ENCODE peak calls at places on chromosomes 7 and 10, in five cellular contexts. E, I, K, X and H are unnamed samples.

GRCh38 chr7:37052673-37053072 is 328.4 kb upstream of the AOAH start:
- DNase-seq in E (peak; percentile 17), I (peak; percentile 69), K (no peak), X (peak; percentile 39), H (peak; percentile 80)

GRCh38 chr7:90621130-90621891 is 25.2 kb downstream of the CDK14 start:
- DNase-seq in E (no peak), I (no peak), K (no peak), X (no peak), H (no peak)

GRCh38 chr10:131170042-131170983 is 141.2 kb downstream of the TCERG1L start:
- DNase-seq in E (no peak), I (no peak), K (no peak), X (no peak), H (peak; percentile 40)

GRCh38 chr7:155210386-155210785 is 87.3 kb upstream of the INSIG1 start:
- DNase-seq in E (no peak), I (peak; percentile 65), K (no peak), X (no peak), H (no peak)

GRCh38 chr7:1787681-1788235 is 117.7 kb downstream of the ELFN1 start:
- DNase-seq in E (no peak), I (no peak), K (no peak), X (no peak), H (no peak)

GRCh38 chr7:126840869-126841268 is 411.9 kb downstream of the GRM8 start:
- DNase-seq in E (no peak), I (no peak), K (no peak), X (no peak), H (no peak)

GRCh38 chr7:7236041-7236440 is 53.7 kb downstream of the C1GALT1 start:
- DNase-seq in E (no peak), I (no peak), K (no peak), X (no peak), H (no peak)

GRCh38 chr7:1065263-1066260 is 21.2 kb downstream of the GPR146 start:
- DNase-seq in E (peak; percentile 75), I (peak; percentile 99), K (no peak), X (peak; percentile 89), H (peak; percentile 92)

GRCh38 chr10:63548860-63549259 is 27.7 kb downstream of the REEP3 start:
- DNase-seq in E (no peak), I (no peak), K (no peak), X (no peak), H (no peak)

GRCh38 chr10:33215154-33215553 is 119.3 kb downstream of the NRP1 start:
- DNase-seq in E (peak; percentile 50), I (no peak), K (no peak), X (no peak), H (no peak)

GRCh38 chr7:100897111-100897608 is 1.5 kb upstream of the ACHE start:
- DNase-seq in E (peak; percentile 22), I (peak; percentile 80), K (no peak), X (peak; percentile 62), H (no peak)

GRCh38 chr7:28411876-28412662 is at the start of gene CREB5:
- DNase-seq in E (no peak), I (peak; percentile 36), K (no peak), X (peak; percentile 13), H (no peak)

GRCh38 chr7:10708447-10708846 is 265.2 kb upstream of the PHF14 start:
- DNase-seq in E (no peak), I (peak; percentile 9), K (no peak), X (peak; percentile 22), H (peak; percentile 61)

GRCh38 chr7:94344826-94345225 is 49.9 kb upstream of the COL1A2 start:
- DNase-seq in E (peak; percentile 84), I (no peak), K (no peak), X (no peak), H (no peak)

GRCh38 chr7:40903872-40904271 is 769.1 kb downstream of the SUGCT start:
- DNase-seq in E (no peak), I (no peak), K (no peak), X (no peak), H (no peak)

GRCh38 chr10:93894516-93895378 is 969 bp downstream of the SLC35G1 start:
- DNase-seq in E (peak; percentile 35), I (peak; percentile 12), K (no peak), X (no peak), H (peak; percentile 65)

GRCh38 chr7:43568529-43568928 is 14.4 kb upstream of the STK17A start:
- DNase-seq in E (peak; percentile 93), I (no peak), K (no peak), X (no peak), H (no peak)

GRCh38 chr10:76729804-76730203 is 907.8 kb downstream of the KCNMA1 start:
- DNase-seq in E (no peak), I (no peak), K (no peak), X (no peak), H (no peak)

GRCh38 chr7:135991322-135991721 is 14.2 kb upstream of the MTPN start:
- DNase-seq in E (no peak), I (no peak), K (no peak), X (no peak), H (no peak)

GRCh38 chr10:78292987-78293865 is 259.6 kb downstream of the RPS24 start:
- DNase-seq in E (no peak), I (peak; percentile 75), K (no peak), X (no peak), H (peak; percentile 97)

GRCh38 chr10:68543004-68543918 is 15.9 kb upstream of the SLC25A16 start:
- DNase-seq in E (peak; percentile 56), I (no peak), K (peak; percentile 71), X (peak; percentile 38), H (peak; percentile 68)

GRCh38 chr7:140209866-140210609 is 33.3 kb upstream of the KDM7A start:
- DNase-seq in E (no peak), I (no peak), K (no peak), X (peak; percentile 80), H (no peak)

GRCh38 chr7:66683770-66684123 is 55.1 kb downstream of the KCTD7 start:
- DNase-seq in E (peak; percentile 14), I (no peak), K (no peak), X (no peak), H (no peak)